ENCODE peak calls at places on chromosomes 12 and 14, in four cellular contexts. M, J, O and Y are unnamed samples.
A peak's percentile ranks its signal among the peaks of the same experiment; 100 is the strongest.

GRCh38 chr12:69739287-69740191 is 879 bp downstream of the RAB3IP start:
- DNase-seq in M (peak; percentile 13), J (peak; percentile 28), O (peak; percentile 25), Y (peak; percentile 55)

GRCh38 chr12:130334937-130335336 is 2.8 kb upstream of the PIWIL1 start:
- DNase-seq in M (no peak), J (no peak), O (peak; percentile 19), Y (no peak)

GRCh38 chr12:64666054-64666914 is 56.0 kb downstream of the RASSF3 start:
- DNase-seq in M (peak; percentile 54), J (no peak), O (no peak), Y (peak; percentile 73)

GRCh38 chr12:67969134-67969782 is 20.0 kb upstream of the IFNG-AS1 start:
- DNase-seq in M (no peak), J (no peak), O (no peak), Y (no peak)

GRCh38 chr12:65586796-65587195 is 237.5 kb upstream of the HMGA2 start:
- DNase-seq in M (no peak), J (no peak), O (no peak), Y (no peak)

GRCh38 chr12:5165296-5165970 is 121.8 kb downstream of the KCNA5 start:
- DNase-seq in M (peak; percentile 21), J (no peak), O (no peak), Y (no peak)

GRCh38 chr14:53509845-53510244 is 356.7 kb upstream of the DDHD1 start:
- DNase-seq in M (peak; percentile 70), J (no peak), O (no peak), Y (no peak)

GRCh38 chr12:112303004-112303403 is 79.2 kb downstream of the HECTD4 start:
- DNase-seq in M (peak; percentile 95), J (peak; percentile 91), O (no peak), Y (peak; percentile 85)

GRCh38 chr14:53109028-53109687 is 44.0 kb downstream of the DDHD1 start:
- DNase-seq in M (no peak), J (peak; percentile 82), O (peak; percentile 14), Y (peak; percentile 44)

GRCh38 chr12:123059501-123059900 is 79.0 kb downstream of the ARL6IP4 start:
- DNase-seq in M (no peak), J (no peak), O (no peak), Y (no peak)

GRCh38 chr12:52530366-52530765 is 10.2 kb upstream of the KRT5 start:
- DNase-seq in M (no peak), J (no peak), O (no peak), Y (no peak)

GRCh38 chr14:26866741-26867140 is 268.9 kb upstream of the NOVA1 start:
- DNase-seq in M (no peak), J (no peak), O (no peak), Y (no peak)

GRCh38 chr12:113268136-113268535 is 46.9 kb downstream of the TPCN1 start:
- DNase-seq in M (no peak), J (no peak), O (no peak), Y (no peak)

GRCh38 chr14:68683326-68683725 is 109.5 kb downstream of the ZFP36L1 start:
- DNase-seq in M (peak; percentile 24), J (no peak), O (no peak), Y (no peak)

GRCh38 chr14:23151342-23151741 is 32.1 kb downstream of the SLC7A8 start:
- DNase-seq in M (no peak), J (no peak), O (no peak), Y (no peak)

GRCh38 chr14:23149745-23150144 is 30.7 kb upstream of the CEBPE start:
- DNase-seq in M (no peak), J (no peak), O (no peak), Y (no peak)

GRCh38 chr14:23154876-23155587 is 28.4 kb downstream of the SLC7A8 start:
- DNase-seq in M (peak; percentile 89), J (no peak), O (peak; percentile 59), Y (peak; percentile 85)

GRCh38 chr14:23159516-23159915 is 23.9 kb downstream of the SLC7A8 start:
- DNase-seq in M (no peak), J (no peak), O (no peak), Y (no peak)

DNA sequence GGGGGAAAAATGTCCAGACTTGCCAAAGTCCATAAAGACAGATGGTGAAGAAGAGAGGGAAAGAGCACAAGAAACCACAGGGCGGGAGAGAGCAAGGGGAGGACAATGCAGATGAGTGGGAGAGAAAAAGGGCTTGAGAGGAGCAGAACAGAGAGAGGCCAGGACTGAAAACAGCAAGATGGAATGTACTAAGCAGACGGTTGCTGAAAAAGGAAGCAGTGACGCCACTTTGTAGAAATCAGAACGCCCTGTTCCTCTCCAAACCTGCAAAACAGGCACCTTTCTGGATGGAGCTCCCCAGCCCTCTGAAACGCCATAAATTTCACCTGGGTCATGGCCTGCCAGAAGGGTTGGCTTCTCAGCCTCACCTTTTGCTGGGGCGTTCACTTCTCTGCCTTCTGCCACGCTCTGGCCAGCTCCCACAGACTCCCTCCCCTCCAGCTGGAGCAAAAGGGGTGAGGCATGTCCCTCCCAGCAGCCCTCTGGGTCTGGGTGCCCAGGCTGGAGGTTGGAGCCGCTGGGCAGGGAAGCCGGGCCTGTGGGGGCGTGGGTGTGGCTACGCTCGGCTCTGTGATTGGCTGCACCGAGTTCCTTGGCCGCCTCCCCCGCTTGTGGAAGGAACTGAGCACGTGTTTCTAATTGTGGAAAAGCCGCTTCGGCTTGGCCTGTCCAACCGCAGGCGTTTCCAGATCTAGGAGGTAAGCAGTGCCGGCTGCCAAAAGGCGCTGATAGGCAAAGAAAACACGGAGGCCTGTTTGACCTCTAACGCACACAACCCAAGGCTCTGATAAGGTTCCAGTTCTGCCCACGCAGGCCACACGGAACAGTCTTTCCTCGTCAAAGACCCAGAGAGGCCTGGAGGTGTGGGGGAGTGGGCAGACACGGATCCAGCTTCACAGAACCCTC is 29.3 kb downstream of the SLC7A8 start:
- DNase-seq in M (no peak), J (no peak), O (peak; percentile 90), Y (peak; percentile 61)
- H3K4me3 ChIP-seq in M (no peak overlapping the region), J (no peak overlapping the region), O (peak overlapping the region; percentile 22), Y (no peak overlapping the region)

GRCh38 chr12:116078396-116078795 is 199.1 kb downstream of the MED13L start:
- DNase-seq in M (no peak), J (no peak), O (no peak), Y (no peak)

GRCh38 chr12:116075251-116075650 is 202.2 kb downstream of the MED13L start:
- DNase-seq in M (no peak), J (no peak), O (no peak), Y (peak; percentile 24)

GRCh38 chr12:116076399-116076798 is 201.1 kb downstream of the MED13L start:
- DNase-seq in M (no peak), J (no peak), O (no peak), Y (no peak)

GRCh38 chr12:116074686-116075085 is 202.8 kb downstream of the MED13L start:
- DNase-seq in M (no peak), J (no peak), O (no peak), Y (no peak)

DNA sequence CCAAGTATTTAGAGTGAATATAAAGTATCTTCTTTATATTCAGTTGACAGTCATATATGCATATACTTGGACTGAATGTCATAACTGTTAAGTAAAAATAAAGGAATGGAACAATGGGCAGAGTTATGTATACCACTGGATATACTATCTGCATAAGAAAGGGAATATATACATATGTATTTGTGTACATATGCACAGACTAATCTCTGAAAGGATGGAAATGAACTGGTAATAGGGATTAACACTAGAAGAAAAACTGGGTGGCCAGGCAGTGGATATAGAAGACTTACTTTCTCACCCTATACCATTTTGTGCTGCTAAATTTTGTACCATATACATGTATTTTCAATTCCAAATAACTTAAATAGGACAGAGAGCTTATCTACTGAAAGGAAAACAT is 200.1 kb downstream of the MED13L start:
- DNase-seq in M (no peak), J (no peak), O (no peak), Y (no peak)
- TF ChIP-seq FOS in M (no peak), J (no peak), O (no peak), Y (no peak)

GRCh38 chr14:75127903-75128595 is 1.2 kb upstream of the NEK9 start:
- DNase-seq in M (no peak), J (no peak), O (no peak), Y (peak; percentile 80)
- H3K4me3 ChIP-seq in M (no peak overlapping the region), J (peak overlapping the region; percentile 76), O (peak overlapping the region; percentile 73), Y (peak overlapping the region; percentile 5)

DNA sequence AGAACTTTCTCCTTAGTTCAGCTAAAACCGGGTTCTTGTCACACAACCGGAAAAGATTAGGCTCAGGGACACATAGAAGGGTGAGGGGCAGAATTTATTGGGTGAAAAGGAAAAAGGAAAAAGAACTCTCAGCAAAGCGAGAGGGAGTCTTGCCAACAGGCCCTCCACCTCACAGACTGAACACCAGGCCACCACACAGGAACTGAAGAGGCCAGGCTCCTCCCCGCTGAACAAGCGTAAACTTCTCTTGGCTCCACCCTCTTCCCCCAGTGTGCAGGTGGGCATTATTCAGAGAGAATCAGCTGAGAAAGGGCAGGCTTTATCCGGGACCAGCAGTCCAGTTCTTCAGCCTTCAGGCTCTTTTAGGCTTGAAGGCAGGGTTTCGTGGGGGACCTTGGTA is 125.6 kb upstream of the FGD4 start:
- DNase-seq in M (no peak), J (no peak), O (peak; percentile 50), Y (no peak)
- TF ChIP-seq FOS in M (no peak), J (no peak), O (no peak), Y (no peak)

DNA sequence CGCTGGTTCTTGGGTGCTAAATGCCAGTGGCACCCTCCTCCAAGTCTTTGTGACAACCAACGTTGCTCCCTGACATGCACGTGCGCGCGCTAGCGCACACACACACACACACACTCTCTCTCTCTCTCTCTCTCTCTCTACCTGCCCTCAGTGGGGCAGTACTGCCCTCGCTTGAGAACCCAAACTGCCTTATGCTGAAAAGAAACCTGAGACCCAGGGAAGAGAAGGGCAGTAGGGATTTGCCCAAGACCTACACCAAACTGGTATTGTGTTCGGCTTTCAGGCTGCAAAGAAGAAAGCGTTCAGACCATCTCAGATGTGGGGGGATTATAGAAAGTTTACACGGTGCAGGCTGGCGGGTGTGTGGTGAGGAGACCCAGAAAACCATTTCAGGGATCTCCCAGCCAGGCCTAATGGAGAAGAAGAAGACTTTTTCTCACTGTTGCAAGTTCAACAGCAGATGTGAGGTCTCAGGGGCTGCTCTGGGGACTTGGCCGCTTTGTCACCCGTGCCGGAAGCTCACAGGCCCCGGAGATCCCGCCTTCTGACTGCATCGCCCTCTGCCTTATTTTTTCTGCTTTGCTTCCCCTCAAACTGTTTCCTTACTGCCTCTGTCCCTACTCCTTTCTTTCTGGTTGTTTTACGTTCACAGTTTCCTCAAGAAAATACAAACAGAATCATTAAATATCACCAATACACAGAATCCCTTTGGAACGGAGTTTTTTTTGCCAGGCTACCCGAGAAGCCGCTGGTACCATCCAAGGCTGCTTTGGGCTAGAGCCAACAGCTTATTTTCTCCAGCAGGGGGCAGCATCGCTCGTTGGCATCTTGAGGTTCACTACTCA is 82.4 kb downstream of the PPM1A start:
- DNase-seq in M (peak; percentile 37), J (peak; percentile 52), O (peak; percentile 54), Y (peak; percentile 78)
- H3K4me3 ChIP-seq in M (peak overlapping the region; percentile 36), J (peak overlapping the region; percentile 69), O (peak overlapping the region; percentile 21), Y (peak overlapping the region; percentile 66)

GRCh38 chr14:75783184-75783583 is 122.1 kb downstream of the TTLL5 start:
- DNase-seq in M (no peak), J (no peak), O (no peak), Y (no peak)
- TF ChIP-seq FOS in M (no peak), J (no peak), O (no peak), Y (no peak)